ENCODE peak calls at places on chromosomes 2 and 18, in five cellular contexts. One of them, this sample, is unnamed.

GRCh38 chr2:67476808-67477790 is 80.0 kb downstream of the ETAA1 start:
- ATAC-seq in A549: peak; percentile 93
- ATAC-seq in upper lobe of left lung: no peak
- ATAC-seq in HCT116: peak; percentile 73
- ATAC-seq in lower lobe of right lung: peak; percentile 68
- ATAC-seq in this sample: peak; percentile 48

GRCh38 chr2:216551669-216552068 is 53.0 kb downstream of the RPL37A start:
- ATAC-seq in lower lobe of right lung: peak; percentile 10
- ATAC-seq in A549: no peak
- ATAC-seq in HCT116: no peak
- ATAC-seq in upper lobe of left lung: no peak
- ATAC-seq in this sample: no peak

GRCh38 chr2:96260404-96261260 is 5.2 kb downstream of the TMEM127 start:
- ATAC-seq in upper lobe of left lung: peak; percentile 85
- ATAC-seq in lower lobe of right lung: peak; percentile 67
- ATAC-seq in A549: peak; percentile 91
- ATAC-seq in HCT116: peak; percentile 90
- ATAC-seq in this sample: peak; percentile 86

GRCh38 chr2:3839489-3839888 is 136.1 kb downstream of the DCDC2C start:
- ATAC-seq in HCT116: no peak
- ATAC-seq in lower lobe of right lung: no peak
- ATAC-seq in A549: no peak
- ATAC-seq in upper lobe of left lung: no peak
- ATAC-seq in this sample: no peak

GRCh38 chr2:36477315-36477714 is 120.7 kb downstream of the FEZ2 start:
- ATAC-seq in upper lobe of left lung: no peak
- ATAC-seq in A549: no peak
- ATAC-seq in HCT116: no peak
- ATAC-seq in lower lobe of right lung: peak; percentile 23
- ATAC-seq in this sample: no peak

GRCh38 chr18:58247363-58247834 is 203.4 kb downstream of the NEDD4L start:
- ATAC-seq in upper lobe of left lung: peak; percentile 42
- ATAC-seq in lower lobe of right lung: peak; percentile 43
- ATAC-seq in A549: no peak
- ATAC-seq in HCT116: no peak
- ATAC-seq in this sample: no peak

GRCh38 chr2:39712953-39713352 is 47.2 kb downstream of the TMEM178A start:
- ATAC-seq in HCT116: no peak
- ATAC-seq in A549: no peak
- ATAC-seq in lower lobe of right lung: no peak
- ATAC-seq in upper lobe of left lung: no peak
- ATAC-seq in this sample: no peak

GRCh38 chr2:184498936-184499335 is 99.4 kb upstream of the ZNF804A start:
- ATAC-seq in HCT116: no peak
- ATAC-seq in A549: no peak
- ATAC-seq in upper lobe of left lung: no peak
- ATAC-seq in lower lobe of right lung: no peak
- ATAC-seq in this sample: no peak

GRCh38 chr2:42917374-42918017 is 125.1 kb upstream of the HAAO start:
- ATAC-seq in upper lobe of left lung: peak; percentile 51
- ATAC-seq in lower lobe of right lung: peak; percentile 60
- ATAC-seq in A549: no peak
- ATAC-seq in HCT116: no peak
- ATAC-seq in this sample: peak; percentile 73

GRCh38 chr18:76131738-76132137 is 363.3 kb downstream of the ZNF516 start:
- ATAC-seq in lower lobe of right lung: no peak
- ATAC-seq in A549: no peak
- ATAC-seq in upper lobe of left lung: no peak
- ATAC-seq in HCT116: no peak
- ATAC-seq in this sample: no peak

GRCh38 chr18:76139844-76140243 is 355.2 kb downstream of the ZNF516 start:
- ATAC-seq in A549: no peak
- ATAC-seq in HCT116: no peak
- ATAC-seq in lower lobe of right lung: no peak
- ATAC-seq in upper lobe of left lung: no peak
- ATAC-seq in this sample: peak; percentile 34

GRCh38 chr18:76133873-76134272 is 361.2 kb downstream of the ZNF516 start:
- ATAC-seq in lower lobe of right lung: no peak
- ATAC-seq in A549: no peak
- ATAC-seq in upper lobe of left lung: no peak
- ATAC-seq in HCT116: no peak
- ATAC-seq in this sample: no peak

GRCh38 chr18:76130845-76131244 is 364.2 kb downstream of the ZNF516 start:
- ATAC-seq in upper lobe of left lung: no peak
- ATAC-seq in lower lobe of right lung: no peak
- ATAC-seq in HCT116: no peak
- ATAC-seq in A549: no peak
- ATAC-seq in this sample: peak; percentile 28

GRCh38 chr18:76134631-76135030 is 360.4 kb downstream of the ZNF516 start:
- ATAC-seq in HCT116: no peak
- ATAC-seq in upper lobe of left lung: no peak
- ATAC-seq in A549: no peak
- ATAC-seq in lower lobe of right lung: no peak
- ATAC-seq in this sample: no peak
- H3K9me3 ChIP-seq in HCT116: no peaks in the 10 kb centered on the region
- H3K9me3 ChIP-seq in upper lobe of left lung: no peaks in the 10 kb centered on the region
- H3K9me3 ChIP-seq in A549: no peaks in the 10 kb centered on the region
- H3K9me3 ChIP-seq in lower lobe of right lung: no peaks in the 10 kb centered on the region
- H3K9me3 ChIP-seq in this sample: no peaks in the 10 kb centered on the region

GRCh38 chr2:238475571-238475970 is 48.8 kb downstream of the ASB1 start:
- ATAC-seq in upper lobe of left lung: no peak
- ATAC-seq in lower lobe of right lung: no peak
- ATAC-seq in HCT116: no peak
- ATAC-seq in A549: no peak
- ATAC-seq in this sample: no peak
- H3K9me3 ChIP-seq in upper lobe of left lung: peaks cover 6% of the 10 kb centered on the region
- H3K9me3 ChIP-seq in lower lobe of right lung: peaks cover 33% of the 10 kb centered on the region
- H3K9me3 ChIP-seq in HCT116: no peaks in the 10 kb centered on the region
- H3K9me3 ChIP-seq in A549: peaks cover 41% of the 10 kb centered on the region
- H3K9me3 ChIP-seq in this sample: no peaks in the 10 kb centered on the region

GRCh38 chr2:88903744-88904353 is 212.4 kb downstream of the RPIA start:
- ATAC-seq in lower lobe of right lung: peak; percentile 56
- ATAC-seq in HCT116: peak; percentile 88
- ATAC-seq in upper lobe of left lung: peak; percentile 49
- ATAC-seq in A549: peak; percentile 92
- ATAC-seq in this sample: no peak
- H3K9me3 ChIP-seq in lower lobe of right lung: no peaks in the 10 kb centered on the region
- H3K9me3 ChIP-seq in HCT116: no peaks in the 10 kb centered on the region
- H3K9me3 ChIP-seq in upper lobe of left lung: no peaks in the 10 kb centered on the region
- H3K9me3 ChIP-seq in A549: no peaks in the 10 kb centered on the region
- H3K9me3 ChIP-seq in this sample: no peaks in the 10 kb centered on the region

DNA sequence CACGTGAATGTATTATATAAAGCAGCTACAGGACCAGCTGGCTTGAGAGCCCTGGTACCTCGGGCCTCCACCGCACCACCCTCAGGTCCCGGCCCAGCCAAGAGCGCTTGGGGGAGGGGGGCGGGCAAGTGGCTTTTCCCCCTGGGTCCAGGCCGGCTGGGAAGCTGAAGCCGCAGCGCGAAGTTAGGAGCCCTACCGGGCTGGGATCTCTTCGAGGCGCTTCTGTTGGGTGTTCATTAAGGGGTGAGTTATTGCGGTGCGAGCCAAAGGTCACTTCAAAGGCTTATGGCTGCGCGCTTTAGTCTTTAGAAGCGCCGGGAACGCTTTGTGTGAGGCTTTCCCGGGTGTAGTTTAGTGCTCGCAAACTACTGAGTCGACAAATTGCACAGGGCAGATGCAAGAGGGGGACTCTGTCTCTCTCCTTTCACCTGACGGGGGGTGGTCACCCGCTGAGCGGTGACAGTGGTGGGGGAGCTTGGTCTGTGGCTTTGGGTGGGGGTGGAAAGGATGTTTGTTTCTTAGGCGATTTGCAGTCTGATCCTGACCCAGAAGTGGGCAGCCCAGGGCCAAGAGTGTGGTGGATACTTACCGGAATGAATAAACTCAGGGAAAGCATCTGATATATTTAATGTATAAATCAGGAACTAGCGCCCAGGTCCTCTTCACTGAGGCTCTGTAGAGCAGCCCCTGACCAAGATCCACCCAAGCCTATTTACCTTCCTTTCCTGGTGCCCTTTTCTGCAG is 6.0 kb downstream of the HOXD3 start:
- ATAC-seq in HCT116: no peak
- ATAC-seq in A549: no peak
- ATAC-seq in lower lobe of right lung: no peak
- ATAC-seq in upper lobe of left lung: no peak
- ATAC-seq in this sample: no peak
- H3K9me3 ChIP-seq in HCT116: no peaks in the 10 kb centered on the region
- H3K9me3 ChIP-seq in A549: no peaks in the 10 kb centered on the region
- H3K9me3 ChIP-seq in lower lobe of right lung: no peaks in the 10 kb centered on the region
- H3K9me3 ChIP-seq in upper lobe of left lung: no peaks in the 10 kb centered on the region
- H3K9me3 ChIP-seq in this sample: no peaks in the 10 kb centered on the region

GRCh38 chr2:89820248-89820647 is 1128.8 kb downstream of the RPIA start:
- ATAC-seq in HCT116: no peak
- ATAC-seq in lower lobe of right lung: no peak
- ATAC-seq in A549: no peak
- ATAC-seq in upper lobe of left lung: no peak
- ATAC-seq in this sample: no peak

GRCh38 chr2:89819809-89820208 is 1128.3 kb downstream of the RPIA start:
- ATAC-seq in lower lobe of right lung: no peak
- ATAC-seq in A549: no peak
- ATAC-seq in upper lobe of left lung: no peak
- ATAC-seq in HCT116: no peak
- ATAC-seq in this sample: no peak

GRCh38 chr2:89823556-89823955 is 1132.1 kb downstream of the RPIA start:
- ATAC-seq in HCT116: no peak
- ATAC-seq in lower lobe of right lung: no peak
- ATAC-seq in A549: no peak
- ATAC-seq in upper lobe of left lung: no peak
- ATAC-seq in this sample: no peak

GRCh38 chr2:89821455-89821945 is 1130.0 kb downstream of the RPIA start:
- ATAC-seq in lower lobe of right lung: no peak
- ATAC-seq in A549: no peak
- ATAC-seq in HCT116: no peak
- ATAC-seq in upper lobe of left lung: no peak
- ATAC-seq in this sample: no peak

GRCh38 chr2:89818873-89819272 is 1127.4 kb downstream of the RPIA start:
- ATAC-seq in A549: no peak
- ATAC-seq in upper lobe of left lung: no peak
- ATAC-seq in lower lobe of right lung: no peak
- ATAC-seq in HCT116: no peak
- ATAC-seq in this sample: no peak
- H3K9me3 ChIP-seq in A549: peaks cover 24% of the 10 kb centered on the region
- H3K9me3 ChIP-seq in upper lobe of left lung: peaks cover 11% of the 10 kb centered on the region
- H3K9me3 ChIP-seq in lower lobe of right lung: peaks cover 17% of the 10 kb centered on the region
- H3K9me3 ChIP-seq in HCT116: peaks cover 68% of the 10 kb centered on the region
- H3K9me3 ChIP-seq in this sample: no peaks in the 10 kb centered on the region